ENCODE peak calls at places on chromosomes 1 and 21, in six cellular contexts. I is adrenal gland, P is ovary, T is IMR-90, K is stomach, L is thyroid gland. V is an unnamed sample. For H3K4me1, the result is how much of the 10 kb centered on the place peaks cover.

GRCh38 chr1:89657886-89658285 is 25.0 kb downstream of the LRRC8C start:
- DNase-seq in T (peak), K (no peak), I (no peak), L (no peak), P (no peak), V (no peak)

GRCh38 chr21:41139275-41139674 is 28.7 kb upstream of the BACE2 start:
- DNase-seq in I (no peak), P (no peak), L (no peak), T (no peak), K (no peak), V (no peak)

GRCh38 chr1:227900571-227901051 is 47.1 kb downstream of the WNT9A start:
- DNase-seq in T (no peak), K (no peak), P (no peak), I (no peak), L (no peak), V (no peak)

GRCh38 chr21:37878946-37879660 is 37.2 kb downstream of the KCNJ6 start:
- DNase-seq in I (no peak), P (no peak), L (no peak), K (no peak), T (peak), V (no peak)

GRCh38 chr1:52368383-52369172 is 2.6 kb upstream of the CC2D1B start:
- DNase-seq in K (peak), P (peak), T (peak), L (peak), I (peak), V (peak)

GRCh38 chr1:218485241-218485928 is 140.2 kb downstream of the TGFB2 start:
- DNase-seq in I (no peak), L (no peak), P (no peak), T (peak), K (no peak), V (no peak)

GRCh38 chr1:205430631-205431305 is 8.9 kb upstream of the LEMD1 start:
- DNase-seq in I (peak), P (peak), K (peak), L (peak), T (peak), V (peak)

GRCh38 chr1:38279148-38279547 is 232.6 kb upstream of the POU3F1 start:
- DNase-seq in K (no peak), T (no peak), I (no peak), P (no peak), L (no peak), V (no peak)

GRCh38 chr1:58577676-58578073 is 623 bp upstream of the TACSTD2 start:
- DNase-seq in K (no peak), I (no peak), L (no peak), P (no peak), T (no peak), V (no peak)

GRCh38 chr21:35399002-35399401 is 349.9 kb upstream of the RUNX1 start:
- DNase-seq in P (no peak), K (no peak), T (no peak), L (no peak), I (no peak), V (no peak)

GRCh38 chr1:168477792-168478191 is 66.0 kb downstream of the XCL2 start:
- DNase-seq in T (no peak), K (no peak), P (no peak), I (no peak), L (no peak), V (no peak)

GRCh38 chr1:54310439-54311328 is 95.5 kb downstream of the SSBP3 start:
- DNase-seq in K (peak), I (no peak), T (peak), L (no peak), P (no peak), V (no peak)

GRCh38 chr1:101089608-101090007 is 64.0 kb upstream of the DPH5 start:
- DNase-seq in T (no peak), L (no peak), P (no peak), K (no peak), I (no peak), V (no peak)

GRCh38 chr1:199194862-199195261 is 556.0 kb downstream of the PTPRC start:
- DNase-seq in I (no peak), T (no peak), K (no peak), P (no peak), L (no peak), V (no peak)

GRCh38 chr1:9181176-9181906 is 52.4 kb upstream of the GPR157 start:
- DNase-seq in T (peak), P (peak), I (peak), K (peak), L (peak), V (peak)

DNA sequence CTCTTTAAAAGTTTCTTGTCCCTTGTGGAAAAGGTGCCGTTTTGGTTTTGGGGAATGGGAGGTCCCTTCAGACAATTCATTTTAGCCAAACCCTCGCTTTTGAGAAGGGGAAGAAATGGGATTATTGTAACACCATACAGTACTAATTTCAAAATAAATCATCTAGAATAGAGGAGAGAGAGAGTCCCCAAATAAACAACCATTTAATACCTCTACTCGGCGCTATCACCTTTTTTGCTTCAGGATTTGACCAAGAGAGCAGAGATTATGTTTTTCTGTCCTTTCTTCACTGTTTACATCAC is 770 bp upstream of the RC3H1 start:
- DNase-seq in K (no peak), T (no peak), L (no peak), P (no peak), I (no peak), V (no peak)
- H3K4me3 ChIP-seq in K (peak), T (peak), L (no peak), P (peak), I (no peak), V (peak)

DNA sequence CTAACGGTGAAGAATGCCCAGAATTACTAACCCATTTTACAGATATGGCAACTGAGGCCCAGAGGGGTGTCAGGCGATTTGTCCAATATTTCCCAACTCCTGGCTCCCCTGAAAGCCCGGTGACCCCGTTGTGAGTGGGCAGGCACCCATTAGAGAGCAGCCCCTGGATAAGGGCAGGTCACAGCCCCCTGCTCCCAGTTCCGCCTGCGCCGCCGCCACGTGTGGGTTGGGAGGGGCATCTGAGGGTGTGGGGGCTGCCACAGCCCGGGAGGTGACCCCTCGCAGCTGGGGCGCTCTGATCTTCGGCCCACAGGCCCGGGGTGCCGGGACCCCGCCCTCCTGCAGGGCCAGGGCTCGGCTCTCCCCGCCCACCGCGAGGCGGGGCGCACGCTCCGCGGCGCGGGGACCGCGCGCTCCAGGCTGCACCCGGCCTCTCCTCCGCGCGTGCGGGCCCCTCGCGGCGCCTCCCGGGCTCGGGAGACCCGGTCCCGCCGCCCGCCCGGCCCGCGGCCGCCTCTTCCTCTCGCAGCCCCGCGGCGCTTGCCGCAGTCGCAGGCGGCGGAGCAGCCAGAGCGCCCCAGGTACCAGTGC is at the start of gene HTR6:
- DNase-seq in P (no peak), I (no peak), K (no peak), L (no peak), T (no peak), V (no peak)
- H3K4me1 ChIP-seq in P (under half), I (under half), K (under half), L (under half), T (under half), V (under half)

GRCh38 chr1:216749219-216749618 is 26.0 kb upstream of the ESRRG start:
- DNase-seq in I (no peak), L (no peak), T (no peak), K (peak), P (no peak), V (no peak)

GRCh38 chr1:216750031-216750627 is 26.9 kb upstream of the ESRRG start:
- DNase-seq in T (peak), P (no peak), K (peak), I (peak), L (peak), V (peak)

GRCh38 chr1:216750962-216751361 is 27.7 kb upstream of the ESRRG start:
- DNase-seq in L (no peak), I (no peak), K (no peak), T (no peak), P (no peak), V (no peak)
- TF ChIP-seq POLR2A in L (no peak), I (no peak), K (no peak), T (no peak), P (no peak), V (no peak)

GRCh38 chr1:222543817-222544216 is 4.1 kb downstream of the HHIPL2 start:
- DNase-seq in I (no peak), P (no peak), L (no peak), K (no peak), T (no peak), V (no peak)

GRCh38 chr1:222546548-222547259 is 1.2 kb downstream of the HHIPL2 start:
- DNase-seq in K (no peak), T (peak), I (peak), P (no peak), L (peak), V (no peak)

GRCh38 chr1:222547260-222547614 is 667 bp downstream of the HHIPL2 start:
- DNase-seq in I (no peak), L (no peak), P (no peak), T (no peak), K (no peak), V (no peak)

GRCh38 chr1:222547944-222548671 is at the start of gene HHIPL2:
- DNase-seq in I (no peak), K (no peak), P (no peak), T (no peak), L (no peak), V (no peak)

DNA sequence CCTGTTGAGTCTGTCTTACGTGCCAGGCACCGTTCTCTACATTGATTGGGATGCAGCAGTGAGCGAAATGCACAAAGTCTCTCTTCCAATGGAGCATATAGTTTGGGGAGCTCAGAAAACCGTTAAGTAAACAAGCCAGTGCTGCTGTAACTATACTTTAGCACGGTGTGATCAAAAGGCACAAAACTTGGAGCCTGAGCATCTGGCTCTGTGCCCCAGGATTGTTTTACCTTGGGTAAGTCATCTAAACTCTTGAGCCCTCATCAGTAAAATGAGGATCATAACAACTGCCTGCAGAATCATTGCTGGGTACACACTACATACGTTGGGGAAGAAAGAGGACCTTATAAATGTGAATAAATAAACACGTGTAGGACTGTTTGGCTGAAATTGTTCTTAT is 1.8 kb downstream of the HHIPL2 start:
- DNase-seq in L (peak), P (no peak), T (no peak), K (no peak), I (no peak), V (no peak)
- H3K4me3 ChIP-seq in L (no peak), P (no peak), T (no peak), K (no peak), I (no peak), V (no peak)

GRCh38 chr1:244049969-244050834 is 881 bp upstream of the ZBTB18 start:
- DNase-seq in P (no peak), K (no peak), I (peak), L (peak), T (no peak), V (peak)

GRCh38 chr1:244049142-244049968 is 1.7 kb upstream of the ZBTB18 start:
- DNase-seq in T (no peak), K (no peak), I (peak), P (peak), L (peak), V (peak)

GRCh38 chr1:244046907-244047738 is 4.0 kb upstream of the ZBTB18 start:
- DNase-seq in I (peak), L (peak), T (peak), K (no peak), P (no peak), V (no peak)

GRCh38 chr1:244048566-244049141 is 2.4 kb upstream of the ZBTB18 start:
- DNase-seq in T (no peak), I (peak), L (no peak), K (no peak), P (no peak), V (no peak)

DNA sequence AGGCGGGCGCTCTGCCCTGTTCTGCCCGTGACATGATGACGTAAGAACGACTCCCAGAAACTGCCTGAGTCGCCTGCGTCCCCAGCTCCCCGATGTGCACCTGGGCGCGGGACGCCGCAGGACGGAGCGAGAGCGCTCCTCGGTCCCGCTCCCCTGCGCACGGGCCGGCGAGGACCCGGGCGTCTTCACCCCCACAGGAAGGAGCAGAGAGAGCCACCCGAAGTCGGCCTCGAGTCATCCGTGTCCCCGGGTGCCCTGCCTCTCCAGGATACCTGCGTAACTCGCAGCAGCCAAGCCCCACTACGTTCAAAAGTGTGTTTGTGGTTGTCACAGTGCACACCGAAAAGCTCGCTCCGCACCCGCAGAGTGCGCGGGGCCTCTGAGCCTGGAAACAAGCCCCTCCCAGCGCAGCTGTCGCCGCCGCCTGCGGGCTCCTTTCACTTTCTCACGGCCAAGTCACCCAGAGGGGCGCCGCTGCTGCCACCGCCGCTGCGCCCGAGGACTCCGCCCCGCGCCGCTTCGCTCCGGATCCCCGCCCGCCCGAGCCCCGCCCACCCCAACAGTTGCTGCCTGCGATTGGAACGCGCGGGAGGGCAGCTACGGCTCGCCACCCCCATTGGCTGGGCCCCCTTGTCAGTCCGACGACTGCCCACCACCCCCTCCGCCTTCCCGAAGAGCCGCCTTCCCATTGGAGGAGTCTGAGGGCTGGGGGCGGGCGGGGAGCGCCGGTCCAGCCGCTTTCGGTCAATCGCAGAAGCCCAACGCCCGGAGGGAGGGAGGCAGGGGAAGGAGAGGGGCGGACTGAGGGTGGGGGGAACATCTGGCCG is 3.1 kb upstream of the ZBTB18 start:
- DNase-seq in P (peak), I (peak), L (peak), T (peak), K (peak), V (peak)
- H3K4me1 ChIP-seq in P (under half), I (under half), L (under half), T (under half), K (under half), V (under half)